ENCODE peak calls at places on chromosome 15, in four cellular contexts. T, W, H and Z are unnamed samples.

GRCh38 chr15:92906563-92907081 is 6.5 kb downstream of the CHD2 start:
- DNase-seq in T (peak; percentile 41), W (peak; percentile 98), H (no peak), Z (peak; percentile 96)

GRCh38 chr15:73700041-73700842 is 16.1 kb downstream of the CD276 start:
- DNase-seq in T (peak; percentile 92), W (peak; percentile 52), H (peak; percentile 89), Z (peak; percentile 85)

GRCh38 chr15:100516592-100517489 is 11.9 kb downstream of the CERS3 start:
- DNase-seq in T (no peak), W (no peak), H (no peak), Z (no peak)

GRCh38 chr15:59997070-59997701 is 6.9 kb upstream of the FOXB1 start:
- DNase-seq in T (no peak), W (no peak), H (peak; percentile 95), Z (peak; percentile 36)

GRCh38 chr15:74468341-74469032 is 7.5 kb upstream of the UBL7 start:
- DNase-seq in T (no peak), W (no peak), H (no peak), Z (no peak)

GRCh38 chr15:73630030-73630429 is 3.2 kb downstream of the NPTN start:
- DNase-seq in T (no peak), W (no peak), H (no peak), Z (peak; percentile 60)

GRCh38 chr15:48868018-48868417 is 9.9 kb upstream of the EID1 start:
- DNase-seq in T (no peak), W (no peak), H (no peak), Z (peak; percentile 64)

GRCh38 chr15:71103102-71103676 is 12.1 kb upstream of the THSD4 start:
- DNase-seq in T (peak; percentile 79), W (no peak), H (peak; percentile 26), Z (peak; percentile 73)

GRCh38 chr15:96334705-96335428 is 4.4 kb downstream of the NR2F2 start:
- DNase-seq in T (peak; percentile 29), W (no peak), H (peak; percentile 15), Z (peak; percentile 37)

GRCh38 chr15:23083115-23083514 is 43.7 kb upstream of the TUBGCP5 start:
- DNase-seq in T (no peak), W (no peak), H (no peak), Z (no peak)

GRCh38 chr15:77575203-77575934 is 57.3 kb downstream of the LINGO1 start:
- DNase-seq in T (no peak), W (no peak), H (no peak), Z (no peak)

GRCh38 chr15:58391088-58391487 is 40.7 kb upstream of the LIPC start:
- DNase-seq in T (no peak), W (no peak), H (no peak), Z (no peak)

GRCh38 chr15:49154799-49155109 is 645 bp downstream of the COPS2 start:
- DNase-seq in T (no peak), W (no peak), H (no peak), Z (no peak)

GRCh38 chr15:68792901-68793766 is 27.6 kb downstream of the ANP32A start:
- DNase-seq in T (no peak), W (no peak), H (no peak), Z (peak; percentile 23)

GRCh38 chr15:32778391-32779176 is 60.8 kb downstream of the GREM1 start:
- DNase-seq in T (peak; percentile 17), W (no peak), H (no peak), Z (no peak)

GRCh38 chr15:52735231-52736089 is 54.7 kb downstream of the ONECUT1 start:
- DNase-seq in T (peak; percentile 88), W (peak; percentile 69), H (peak; percentile 85), Z (peak; percentile 79)

GRCh38 chr15:48394172-48394571 is 62.9 kb downstream of the DUT start:
- DNase-seq in T (peak; percentile 25), W (no peak), H (no peak), Z (no peak)

GRCh38 chr15:30905821-30906220 is 2.1 kb downstream of the FAN1 start:
- DNase-seq in T (peak; percentile 40), W (no peak), H (no peak), Z (no peak)
- TF ChIP-seq CTCF in T (peak; percentile 26), W (no peak), H (peak; percentile 44), Z (no peak)

DNA sequence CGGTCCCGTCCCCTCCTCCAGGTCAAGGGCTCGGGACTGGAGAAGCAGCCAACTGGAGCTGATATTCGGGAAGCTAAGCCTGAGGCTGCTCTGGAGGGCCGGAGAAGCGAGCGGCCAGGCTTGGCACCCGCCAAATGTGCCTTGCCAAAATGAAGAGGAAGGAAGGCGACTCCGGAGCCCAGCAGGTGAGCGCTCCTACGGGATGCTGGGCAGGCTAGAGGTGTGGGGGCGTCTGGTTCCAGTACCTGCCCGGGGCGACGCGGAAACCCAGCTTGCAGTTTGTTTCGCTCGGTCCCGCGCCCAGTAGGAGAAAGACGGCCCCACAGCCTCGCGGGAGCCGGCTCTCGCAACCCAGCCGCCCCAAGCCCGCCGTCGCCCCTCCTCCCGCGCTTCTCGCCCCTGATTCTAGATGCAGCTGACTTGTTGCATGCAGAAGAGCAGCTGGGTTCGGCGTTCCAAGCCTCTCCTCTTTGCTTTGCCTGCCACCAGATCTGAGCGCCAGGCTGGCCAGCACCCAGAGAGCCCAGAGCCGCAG is 16.1 kb upstream of the AEN start:
- DNase-seq in T (no peak), W (no peak), H (peak; percentile 55), Z (no peak)
- H3K4me3 ChIP-seq in T (no peak overlapping the region), W (no peak overlapping the region), H (peak overlapping the region; percentile 49), Z (no peak overlapping the region)

GRCh38 chr15:34853001-34853758 is 57.8 kb upstream of the ACTC1 start:
- DNase-seq in T (peak; percentile 41), W (no peak), H (peak; percentile 6), Z (no peak)
- TF ChIP-seq CTCF in T (no peak), W (no peak), H (peak; percentile 20), Z (no peak)

DNA sequence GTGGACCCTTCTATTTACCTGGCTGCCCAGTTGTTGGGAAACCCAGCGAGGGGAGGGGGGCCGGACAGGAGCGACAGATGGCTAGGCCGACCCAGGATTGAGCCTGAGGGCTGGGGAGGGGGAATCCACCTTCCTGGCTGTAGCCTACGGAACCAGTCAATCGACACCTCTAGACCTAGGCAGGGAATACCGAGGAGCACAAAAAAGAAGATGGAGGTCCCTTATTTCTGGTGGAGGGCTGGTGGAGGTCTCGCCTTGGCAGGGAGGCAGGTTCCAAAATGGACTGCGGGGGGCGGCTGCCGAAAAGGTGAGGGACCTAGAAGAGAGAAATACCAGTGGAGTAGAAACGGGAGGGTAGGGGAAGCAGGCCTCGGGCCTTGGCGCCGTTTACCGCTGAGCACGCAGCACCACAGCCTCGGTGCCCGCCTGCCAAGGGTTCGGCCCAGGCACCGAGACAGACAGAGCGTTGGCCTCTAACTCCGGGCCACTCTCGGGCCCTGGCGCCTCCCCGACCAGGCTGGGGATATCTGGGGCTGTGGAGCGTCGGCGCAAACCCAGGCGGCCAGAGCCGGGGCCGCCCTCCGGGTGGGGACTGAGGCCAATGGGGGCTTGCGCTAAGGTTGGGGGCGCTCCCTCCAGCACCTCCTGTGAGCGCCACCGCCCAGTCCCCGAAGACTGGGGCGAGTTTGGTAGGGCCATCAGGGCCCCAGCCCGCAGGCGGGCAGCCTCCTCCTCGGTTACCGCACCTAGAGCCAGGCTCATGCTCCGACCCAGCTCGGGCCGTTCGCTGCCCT is 1.6 kb downstream of the ANKRD63 start:
- DNase-seq in T (no peak), W (no peak), H (no peak), Z (no peak)
- H3K4me3 ChIP-seq in T (no peak overlapping the region), W (no peak overlapping the region), H (peak overlapping the region; percentile 45), Z (no peak overlapping the region)

GRCh38 chr15:101641134-101641764 is 10.9 kb downstream of the TM2D3 start:
- DNase-seq in T (peak; percentile 86), W (peak; percentile 73), H (peak; percentile 65), Z (peak; percentile 78)

GRCh38 chr15:101637549-101638318 is 14.4 kb downstream of the TM2D3 start:
- DNase-seq in T (peak; percentile 24), W (peak; percentile 90), H (no peak), Z (peak; percentile 85)

GRCh38 chr15:101646652-101647051 is 5.5 kb downstream of the TM2D3 start:
- DNase-seq in T (peak; percentile 25), W (no peak), H (no peak), Z (no peak)

GRCh38 chr15:101641894-101642293 is 10.3 kb downstream of the TM2D3 start:
- DNase-seq in T (peak; percentile 51), W (no peak), H (no peak), Z (peak; percentile 71)

DNA sequence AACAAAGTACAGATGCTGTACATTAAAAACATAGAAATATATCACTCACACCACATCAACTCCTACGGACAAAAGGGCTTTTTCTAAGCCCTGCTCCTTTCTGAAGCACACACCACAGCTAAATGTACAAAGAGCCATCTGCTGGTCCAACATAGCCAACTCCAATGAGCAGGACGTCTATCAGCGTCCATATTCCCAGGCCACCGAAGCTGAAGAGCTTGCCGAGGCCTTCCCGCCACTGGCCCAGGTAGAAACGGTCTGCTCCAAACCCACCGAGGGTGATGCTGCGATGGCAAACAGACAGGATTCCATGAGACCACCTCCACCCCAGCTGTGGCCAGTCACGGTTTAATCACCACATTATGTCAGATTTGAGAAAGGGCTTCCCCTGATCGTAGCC is 9.8 kb downstream of the TM2D3 start:
- DNase-seq in T (peak; percentile 30), W (no peak), H (no peak), Z (no peak)
- TF ChIP-seq CTCF in T (peak; percentile 5), W (no peak), H (no peak), Z (no peak)